ENCODE peak calls at places on chromosomes 12 and 14, in six cellular contexts. One of them, this sample, is unnamed. For H3K4me1, the result is how much of the 10 kb centered on the place peaks cover.

GRCh38 chr14:101030586-101030985 is 127.1 kb upstream of the RTL1 start:
- DNase-seq in right lobe of liver: peak
- DNase-seq in pancreas: no peak
- DNase-seq in mammary epithelial cell: no peak
- DNase-seq in body of pancreas: no peak
- DNase-seq in heart right ventricle: no peak
- DNase-seq in this sample: no peak

GRCh38 chr12:50282581-50283229 is 615 bp downstream of the LIMA1 start:
- DNase-seq in right lobe of liver: no peak
- DNase-seq in pancreas: peak
- DNase-seq in mammary epithelial cell: peak
- DNase-seq in body of pancreas: peak
- DNase-seq in heart right ventricle: no peak
- DNase-seq in this sample: no peak

GRCh38 chr12:96749978-96750377 is 157.1 kb upstream of the NEDD1 start:
- DNase-seq in right lobe of liver: no peak
- DNase-seq in pancreas: no peak
- DNase-seq in mammary epithelial cell: no peak
- DNase-seq in body of pancreas: no peak
- DNase-seq in heart right ventricle: no peak
- DNase-seq in this sample: no peak

GRCh38 chr14:103626150-103626850 is 2.7 kb upstream of the KLC1 start:
- DNase-seq in right lobe of liver: no peak
- DNase-seq in pancreas: no peak
- DNase-seq in mammary epithelial cell: no peak
- DNase-seq in body of pancreas: no peak
- DNase-seq in heart right ventricle: no peak
- DNase-seq in this sample: no peak

GRCh38 chr12:71871116-71871515 is 31.6 kb downstream of the TBC1D15 start:
- DNase-seq in right lobe of liver: no peak
- DNase-seq in pancreas: no peak
- DNase-seq in mammary epithelial cell: no peak
- DNase-seq in body of pancreas: no peak
- DNase-seq in heart right ventricle: no peak
- DNase-seq in this sample: no peak

GRCh38 chr12:22687677-22688076 is 62.7 kb downstream of the ETNK1 start:
- DNase-seq in right lobe of liver: no peak
- DNase-seq in pancreas: no peak
- DNase-seq in mammary epithelial cell: peak
- DNase-seq in body of pancreas: no peak
- DNase-seq in heart right ventricle: no peak
- DNase-seq in this sample: no peak

GRCh38 chr12:1869145-1869544 is 48.8 kb downstream of the LRTM2 start:
- DNase-seq in right lobe of liver: no peak
- DNase-seq in pancreas: no peak
- DNase-seq in mammary epithelial cell: no peak
- DNase-seq in body of pancreas: no peak
- DNase-seq in heart right ventricle: no peak
- DNase-seq in this sample: no peak

GRCh38 chr12:25368542-25368941 is 117.8 kb upstream of the KRAS start:
- DNase-seq in right lobe of liver: no peak
- DNase-seq in pancreas: no peak
- DNase-seq in mammary epithelial cell: no peak
- DNase-seq in body of pancreas: no peak
- DNase-seq in heart right ventricle: no peak
- DNase-seq in this sample: no peak

GRCh38 chr12:52232233-52232915 is 669 bp upstream of the KRT7 start:
- DNase-seq in right lobe of liver: no peak
- DNase-seq in pancreas: no peak
- DNase-seq in mammary epithelial cell: peak
- DNase-seq in body of pancreas: no peak
- DNase-seq in heart right ventricle: no peak
- DNase-seq in this sample: no peak

GRCh38 chr12:5534800-5535199 is 102.9 kb downstream of the NTF3 start:
- DNase-seq in right lobe of liver: no peak
- DNase-seq in pancreas: no peak
- DNase-seq in mammary epithelial cell: no peak
- DNase-seq in body of pancreas: no peak
- DNase-seq in heart right ventricle: no peak
- DNase-seq in this sample: no peak

GRCh38 chr14:25108959-25109358 is 59.0 kb upstream of the STXBP6 start:
- DNase-seq in right lobe of liver: no peak
- DNase-seq in pancreas: peak
- DNase-seq in mammary epithelial cell: peak
- DNase-seq in body of pancreas: peak
- DNase-seq in heart right ventricle: no peak
- DNase-seq in this sample: no peak

GRCh38 chr14:68549057-68549421 is 243.8 kb downstream of the ZFP36L1 start:
- DNase-seq in right lobe of liver: no peak
- DNase-seq in pancreas: no peak
- DNase-seq in mammary epithelial cell: peak
- DNase-seq in body of pancreas: no peak
- DNase-seq in heart right ventricle: no peak
- DNase-seq in this sample: no peak

GRCh38 chr12:11798856-11799530 is 149.5 kb downstream of the ETV6 start:
- DNase-seq in right lobe of liver: no peak
- DNase-seq in pancreas: no peak
- DNase-seq in mammary epithelial cell: peak
- DNase-seq in body of pancreas: no peak
- DNase-seq in heart right ventricle: no peak
- DNase-seq in this sample: no peak

GRCh38 chr12:119660074-119660473 is 7.9 kb upstream of the PRKAB1 start:
- DNase-seq in right lobe of liver: no peak
- DNase-seq in pancreas: no peak
- DNase-seq in mammary epithelial cell: no peak
- DNase-seq in body of pancreas: no peak
- DNase-seq in heart right ventricle: no peak
- DNase-seq in this sample: no peak

GRCh38 chr14:97166497-97166896 is 369.3 kb downstream of the VRK1 start:
- DNase-seq in right lobe of liver: no peak
- DNase-seq in pancreas: no peak
- DNase-seq in mammary epithelial cell: no peak
- DNase-seq in body of pancreas: no peak
- DNase-seq in heart right ventricle: no peak
- DNase-seq in this sample: no peak

GRCh38 chr14:97536421-97536820 is 739.2 kb downstream of the VRK1 start:
- DNase-seq in right lobe of liver: no peak
- DNase-seq in pancreas: no peak
- DNase-seq in mammary epithelial cell: no peak
- DNase-seq in body of pancreas: no peak
- DNase-seq in heart right ventricle: no peak
- DNase-seq in this sample: no peak

GRCh38 chr14:75126121-75126544 is 715 bp downstream of the NEK9 start:
- DNase-seq in right lobe of liver: no peak
- DNase-seq in pancreas: no peak
- DNase-seq in mammary epithelial cell: no peak
- DNase-seq in body of pancreas: no peak
- DNase-seq in heart right ventricle: no peak
- DNase-seq in this sample: no peak

GRCh38 chr14:69247691-69248440 is 12.1 kb upstream of the GALNT16 start:
- DNase-seq in right lobe of liver: no peak
- DNase-seq in pancreas: no peak
- DNase-seq in mammary epithelial cell: no peak
- DNase-seq in body of pancreas: peak
- DNase-seq in heart right ventricle: no peak
- DNase-seq in this sample: peak

GRCh38 chr12:95571369-95571768 is 20.1 kb upstream of the USP44 start:
- DNase-seq in right lobe of liver: no peak
- DNase-seq in pancreas: no peak
- DNase-seq in mammary epithelial cell: no peak
- DNase-seq in body of pancreas: no peak
- DNase-seq in heart right ventricle: no peak
- DNase-seq in this sample: no peak

GRCh38 chr14:69770559-69770958 is 3.6 kb downstream of the SRSF5 start:
- DNase-seq in right lobe of liver: no peak
- DNase-seq in pancreas: no peak
- DNase-seq in mammary epithelial cell: no peak
- DNase-seq in body of pancreas: no peak
- DNase-seq in heart right ventricle: no peak
- DNase-seq in this sample: no peak

GRCh38 chr12:53365245-53365904 is 14.6 kb upstream of the SP1 start:
- DNase-seq in right lobe of liver: no peak
- DNase-seq in pancreas: no peak
- DNase-seq in mammary epithelial cell: no peak
- DNase-seq in body of pancreas: peak
- DNase-seq in heart right ventricle: no peak
- DNase-seq in this sample: no peak

GRCh38 chr14:92317511-92317910 is 5.5 kb upstream of the SLC24A4 start:
- DNase-seq in right lobe of liver: no peak
- DNase-seq in pancreas: no peak
- DNase-seq in mammary epithelial cell: peak
- DNase-seq in body of pancreas: no peak
- DNase-seq in heart right ventricle: no peak
- DNase-seq in this sample: no peak

GRCh38 chr12:56645201-56645716 is 525 bp downstream of the ATP5F1B start:
- DNase-seq in right lobe of liver: peak
- DNase-seq in pancreas: peak
- DNase-seq in mammary epithelial cell: no peak
- DNase-seq in body of pancreas: peak
- DNase-seq in heart right ventricle: no peak
- DNase-seq in this sample: no peak

GRCh38 chr12:38160318-38161122 is 156.1 kb upstream of the ALG10B start:
- DNase-seq in right lobe of liver: no peak
- DNase-seq in pancreas: no peak
- DNase-seq in mammary epithelial cell: no peak
- DNase-seq in body of pancreas: no peak
- DNase-seq in heart right ventricle: no peak
- DNase-seq in this sample: no peak

GRCh38 chr12:123479442-123480180 is 21.7 kb downstream of the SNRNP35 start:
- DNase-seq in right lobe of liver: no peak
- DNase-seq in pancreas: no peak
- DNase-seq in mammary epithelial cell: no peak
- DNase-seq in body of pancreas: no peak
- DNase-seq in heart right ventricle: no peak
- DNase-seq in this sample: no peak

GRCh38 chr12:20369164-20370000 is 1.0 kb downstream of the PDE3A start:
- DNase-seq in right lobe of liver: peak
- DNase-seq in pancreas: peak
- DNase-seq in mammary epithelial cell: peak
- DNase-seq in body of pancreas: peak
- DNase-seq in heart right ventricle: peak
- DNase-seq in this sample: peak

GRCh38 chr12:20370841-20371240 is 2.5 kb downstream of the PDE3A start:
- DNase-seq in right lobe of liver: no peak
- DNase-seq in pancreas: no peak
- DNase-seq in mammary epithelial cell: no peak
- DNase-seq in body of pancreas: no peak
- DNase-seq in heart right ventricle: no peak
- DNase-seq in this sample: no peak

GRCh38 chr12:20367731-20368652 is at the start of gene PDE3A:
- DNase-seq in right lobe of liver: peak
- DNase-seq in pancreas: peak
- DNase-seq in mammary epithelial cell: peak
- DNase-seq in body of pancreas: peak
- DNase-seq in heart right ventricle: peak
- DNase-seq in this sample: peak

GRCh38 chr12:20368653-20369163 is 371 bp downstream of the PDE3A start:
- DNase-seq in right lobe of liver: peak
- DNase-seq in pancreas: no peak
- DNase-seq in mammary epithelial cell: peak
- DNase-seq in body of pancreas: no peak
- DNase-seq in heart right ventricle: peak
- DNase-seq in this sample: no peak

GRCh38 chr12:20370001-20370381 is 1.7 kb downstream of the PDE3A start:
- DNase-seq in right lobe of liver: no peak
- DNase-seq in pancreas: peak
- DNase-seq in mammary epithelial cell: no peak
- DNase-seq in body of pancreas: peak
- DNase-seq in heart right ventricle: no peak
- DNase-seq in this sample: no peak
- H3K27ac ChIP-seq in right lobe of liver: peak
- H3K27ac ChIP-seq in pancreas: peak
- H3K27ac ChIP-seq in mammary epithelial cell: no peak
- H3K27ac ChIP-seq in body of pancreas: peak
- H3K27ac ChIP-seq in heart right ventricle: peak
- H3K27ac ChIP-seq in this sample: peak

GRCh38 chr14:61563162-61563511 is 132.2 kb upstream of the HIF1A start:
- DNase-seq in right lobe of liver: no peak
- DNase-seq in pancreas: peak
- DNase-seq in mammary epithelial cell: no peak
- DNase-seq in body of pancreas: no peak
- DNase-seq in heart right ventricle: no peak
- DNase-seq in this sample: no peak
- H3K4me1 ChIP-seq in right lobe of liver: under half
- H3K4me1 ChIP-seq in pancreas: under half
- H3K4me1 ChIP-seq in mammary epithelial cell: half or more
- H3K4me1 ChIP-seq in body of pancreas: half or more
- H3K4me1 ChIP-seq in heart right ventricle: half or more
- H3K4me1 ChIP-seq in this sample: under half

DNA sequence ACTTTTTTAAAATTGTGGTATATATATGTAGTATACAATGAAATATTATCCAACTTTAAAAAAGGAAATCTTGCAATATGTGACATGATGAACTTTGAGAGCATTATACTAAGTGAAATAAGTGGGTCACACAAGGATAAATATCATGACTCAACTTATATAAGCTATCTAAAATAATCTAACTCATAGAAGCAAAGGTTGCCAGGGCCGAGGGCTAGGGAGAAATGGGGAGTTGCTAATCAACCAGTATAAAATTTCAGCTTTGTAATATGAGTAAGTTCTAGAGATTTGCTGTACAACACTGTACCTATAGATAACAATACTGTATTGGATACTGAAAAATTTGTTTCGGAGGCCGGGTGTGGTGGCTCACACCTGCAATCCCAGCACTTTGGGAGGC is 38.5 kb downstream of the TAOK3 start:
- DNase-seq in right lobe of liver: no peak
- DNase-seq in pancreas: no peak
- DNase-seq in mammary epithelial cell: no peak
- DNase-seq in body of pancreas: no peak
- DNase-seq in heart right ventricle: no peak
- DNase-seq in this sample: no peak
- H3K27ac ChIP-seq in right lobe of liver: no peak
- H3K27ac ChIP-seq in pancreas: no peak
- H3K27ac ChIP-seq in mammary epithelial cell: no peak
- H3K27ac ChIP-seq in body of pancreas: no peak
- H3K27ac ChIP-seq in heart right ventricle: no peak
- H3K27ac ChIP-seq in this sample: no peak

DNA sequence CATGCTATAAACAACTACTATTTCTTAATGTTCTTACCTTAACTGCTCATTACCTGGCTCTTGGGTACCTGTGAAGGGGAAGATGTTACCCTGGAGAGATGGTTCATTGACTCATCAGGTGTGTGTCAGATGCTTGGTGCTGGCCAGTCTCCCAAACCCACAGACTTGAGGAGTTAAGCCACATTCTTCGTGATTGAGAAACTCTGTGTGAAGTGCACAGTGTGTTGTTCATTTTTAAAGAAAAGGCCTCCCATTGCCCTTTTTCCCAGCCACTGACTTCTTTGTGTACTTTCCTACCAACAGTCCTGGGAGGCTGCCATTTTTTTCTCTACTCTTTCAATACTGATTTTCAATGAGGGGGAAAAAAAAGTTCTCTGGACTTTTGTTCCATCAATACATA is 3.2 kb downstream of the MGST1 start:
- DNase-seq in right lobe of liver: peak
- DNase-seq in pancreas: peak
- DNase-seq in mammary epithelial cell: peak
- DNase-seq in body of pancreas: peak
- DNase-seq in heart right ventricle: peak
- DNase-seq in this sample: peak
- H3K4me1 ChIP-seq in right lobe of liver: under half
- H3K4me1 ChIP-seq in pancreas: under half
- H3K4me1 ChIP-seq in mammary epithelial cell: under half
- H3K4me1 ChIP-seq in body of pancreas: under half
- H3K4me1 ChIP-seq in heart right ventricle: under half
- H3K4me1 ChIP-seq in this sample: under half

GRCh38 chr12:85356596-85357385 is 76.8 kb downstream of the ALX1 start:
- DNase-seq in right lobe of liver: no peak
- DNase-seq in pancreas: no peak
- DNase-seq in mammary epithelial cell: no peak
- DNase-seq in body of pancreas: no peak
- DNase-seq in heart right ventricle: no peak
- DNase-seq in this sample: no peak
- H3K27ac ChIP-seq in right lobe of liver: no peak
- H3K27ac ChIP-seq in pancreas: no peak
- H3K27ac ChIP-seq in mammary epithelial cell: no peak
- H3K27ac ChIP-seq in body of pancreas: no peak
- H3K27ac ChIP-seq in heart right ventricle: no peak
- H3K27ac ChIP-seq in this sample: no peak